ENCODE peak calls at places on chromosome 17, in seven cellular contexts. N, F, G, T, U, K and M are unnamed samples.

GRCh38 chr17:72591500-72592241 is 470.9 kb downstream of the SOX9 start:
- DNase-seq in K (peak; percentile 29), F (peak; percentile 22), U (no peak), T (peak; percentile 73), G (no peak), N (no peak), M (no peak)

GRCh38 chr17:19714542-19715411 is 1.6 kb downstream of the SLC47A2 start:
- DNase-seq in N (no peak), G (no peak), T (no peak), U (no peak), K (no peak), F (no peak), M (no peak)

GRCh38 chr17:64129765-64130558 is at the start of gene ERN1:
- DNase-seq in N (peak; percentile 83), F (peak; percentile 89), K (peak; percentile 91), G (peak; percentile 95), T (peak; percentile 98), U (peak; percentile 95), M (peak; percentile 95)

GRCh38 chr17:72659811-72660210 is 432.7 kb downstream of the SLC39A11 start:
- DNase-seq in K (no peak), N (no peak), G (no peak), U (no peak), F (no peak), T (no peak), M (no peak)

GRCh38 chr17:39761861-39762496 is 24.2 kb downstream of the GRB7 start:
- DNase-seq in F (no peak), K (no peak), N (no peak), U (no peak), G (no peak), T (no peak), M (no peak)

GRCh38 chr17:3594056-3594810 is 15.0 kb downstream of the TRPV1 start:
- DNase-seq in F (peak; percentile 83), U (no peak), N (no peak), G (no peak), T (no peak), K (peak; percentile 39), M (peak; percentile 34)

GRCh38 chr17:28364665-28365363 is at the start of gene SEBOX:
- DNase-seq in U (no peak), T (peak; percentile 54), G (no peak), K (no peak), F (no peak), N (no peak), M (no peak)

GRCh38 chr17:44677136-44677535 is 12.4 kb downstream of the CCDC43 start:
- DNase-seq in F (peak; percentile 12), T (no peak), U (no peak), K (peak; percentile 23), G (no peak), N (no peak), M (peak; percentile 53)

GRCh38 chr17:76141212-76142043 is at the start of gene FOXJ1:
- DNase-seq in U (peak; percentile 93), F (peak; percentile 71), K (peak; percentile 64), G (peak; percentile 99), T (peak; percentile 94), N (peak; percentile 86), M (peak; percentile 71)

GRCh38 chr17:47810200-47810821 is 11.3 kb downstream of the OSBPL7 start:
- DNase-seq in G (peak; percentile 75), F (peak; percentile 94), T (peak; percentile 73), N (no peak), U (peak; percentile 88), K (peak; percentile 85), M (peak; percentile 87)

GRCh38 chr17:61400058-61400785 is 579 bp downstream of the TBX2 start:
- DNase-seq in G (peak; percentile 74), U (no peak), F (no peak), T (peak; percentile 70), K (peak; percentile 51), N (no peak), M (no peak)

GRCh38 chr17:19274893-19275292 is 37.7 kb downstream of the EPN2 start:
- DNase-seq in U (no peak), K (no peak), G (no peak), T (no peak), F (peak; percentile 35), N (no peak), M (no peak)

GRCh38 chr17:74089869-74090464 is 113.5 kb upstream of the RPL38 start:
- DNase-seq in K (peak; percentile 22), F (peak; percentile 64), U (peak; percentile 69), G (peak; percentile 52), T (peak; percentile 78), N (no peak), M (peak; percentile 64)

GRCh38 chr17:49496183-49496865 is 1.2 kb downstream of the NGFR start:
- DNase-seq in T (peak; percentile 87), N (peak; percentile 74), U (peak; percentile 78), K (peak; percentile 37), F (peak; percentile 30), G (peak; percentile 83), M (peak; percentile 34)

GRCh38 chr17:49469831-49470568 is 25.1 kb upstream of the NGFR start:
- DNase-seq in F (peak; percentile 7), N (no peak), K (no peak), T (no peak), U (no peak), G (no peak), M (no peak)

GRCh38 chr17:83199500-83200201 is 120.2 kb downstream of the METRNL start:
- DNase-seq in K (no peak), T (peak; percentile 86), G (no peak), F (peak; percentile 72), N (no peak), U (peak; percentile 60), M (peak; percentile 83)

GRCh38 chr17:14209215-14209614 is 27.4 kb downstream of the CDRT15 start:
- DNase-seq in K (no peak), U (no peak), F (no peak), T (no peak), N (no peak), G (no peak), M (peak; percentile 8)

GRCh38 chr17:82343560-82343959 is 10.0 kb upstream of the SECTM1 start:
- DNase-seq in K (no peak), U (no peak), G (no peak), T (no peak), F (no peak), N (no peak), M (no peak)

GRCh38 chr17:62652251-62653001 is 25.0 kb downstream of the MRC2 start:
- DNase-seq in T (peak; percentile 90), U (peak; percentile 46), F (peak; percentile 70), N (no peak), G (peak; percentile 48), K (peak; percentile 64), M (peak; percentile 85)

GRCh38 chr17:57284583-57284982 is 28.3 kb downstream of the MSI2 start:
- DNase-seq in N (no peak), G (no peak), K (no peak), F (no peak), U (no peak), T (no peak), M (no peak)

GRCh38 chr17:57284984-57285646 is 28.8 kb downstream of the MSI2 start:
- DNase-seq in G (no peak), N (no peak), K (no peak), U (peak; percentile 30), T (no peak), F (no peak), M (no peak)

GRCh38 chr17:57279432-57279831 is 23.1 kb downstream of the MSI2 start:
- DNase-seq in K (no peak), T (no peak), G (no peak), U (no peak), N (no peak), F (no peak), M (peak; percentile 25)

GRCh38 chr17:57283203-57283971 is 27.1 kb downstream of the MSI2 start:
- DNase-seq in G (no peak), F (no peak), K (no peak), T (no peak), N (no peak), U (no peak), M (no peak)

GRCh38 chr17:57281887-57282653 is 25.7 kb downstream of the MSI2 start:
- DNase-seq in K (no peak), N (no peak), F (no peak), U (no peak), G (no peak), T (no peak), M (no peak)
- TF ChIP-seq CTCF in K (no peak), N (no peak), F (no peak), U (no peak), G (no peak), T (no peak), M (no peak)

DNA sequence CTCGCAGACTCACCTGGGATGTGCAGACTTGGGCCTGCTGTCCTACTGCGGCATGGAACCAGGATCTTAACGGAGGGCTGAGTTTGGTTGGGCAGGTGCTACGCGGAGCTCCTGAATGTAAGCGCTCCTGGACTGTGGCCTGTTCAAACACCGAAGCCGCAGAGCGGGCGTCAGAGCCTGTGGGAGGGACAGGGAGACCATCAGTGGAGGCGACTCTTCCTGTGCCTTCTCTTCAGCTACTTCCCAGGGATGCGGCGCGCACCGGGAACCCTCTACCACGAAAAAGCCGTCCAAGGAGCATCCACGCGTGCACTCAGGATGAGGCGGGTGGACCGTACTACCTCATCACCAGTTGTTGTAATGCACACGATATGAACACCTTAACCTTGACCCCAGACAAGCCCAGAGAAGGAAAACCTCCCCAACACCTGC is 2.0 kb downstream of the USP36 start:
- DNase-seq in F (no peak), T (no peak), K (no peak), U (peak; percentile 50), N (no peak), G (no peak), M (no peak)
- H3K4me3 ChIP-seq in F (peak overlapping the region; percentile 88), T (peak overlapping the region; percentile 98), K (peak overlapping the region; percentile 97), U (no peak overlapping the region), N (peak overlapping the region; percentile 62), G (peak overlapping the region; percentile 99), M (no peak overlapping the region)

DNA sequence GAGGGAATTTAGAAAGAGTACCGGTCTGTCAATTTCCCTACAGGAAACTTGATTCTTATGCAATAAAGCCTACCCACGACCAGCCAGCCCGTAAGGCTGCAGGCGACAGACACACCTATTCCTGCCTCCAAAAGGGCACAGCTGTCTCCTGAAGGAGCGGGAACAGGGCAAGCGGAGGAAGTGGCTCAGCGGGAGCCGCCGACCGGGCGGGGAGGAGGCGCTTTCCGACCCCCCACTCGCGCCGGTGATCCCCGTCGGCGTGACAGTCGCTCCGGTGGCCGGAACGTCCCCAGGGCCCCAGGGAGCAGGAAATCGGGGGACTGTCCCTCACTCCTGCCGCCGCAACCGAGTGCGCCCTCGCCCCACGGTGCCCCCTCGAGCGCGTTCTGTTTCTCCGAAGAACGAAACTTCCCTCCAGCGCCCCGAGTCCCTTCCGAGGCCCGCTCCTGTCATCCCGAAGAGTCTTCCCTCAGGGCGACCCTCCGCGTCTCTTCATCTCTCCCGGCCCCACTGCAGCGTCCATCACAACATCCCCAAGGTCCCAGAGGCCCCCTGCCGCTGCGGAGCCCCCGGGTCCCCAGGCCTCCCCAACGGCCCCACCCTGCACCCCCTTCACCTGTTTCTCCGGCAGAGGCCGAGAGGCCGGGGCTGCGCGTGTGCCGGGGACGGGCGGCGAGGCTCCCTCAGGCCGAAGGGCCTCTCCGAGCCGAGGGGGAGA is 420 bp downstream of the STAT3 start:
- DNase-seq in N (peak; percentile 6), G (no peak), U (peak; percentile 69), K (peak; percentile 34), F (no peak), T (peak; percentile 78), M (no peak)
- TF ChIP-seq CTCF in N (no peak), G (no peak), U (no peak), K (no peak), F (no peak), T (no peak), M (no peak)

DNA sequence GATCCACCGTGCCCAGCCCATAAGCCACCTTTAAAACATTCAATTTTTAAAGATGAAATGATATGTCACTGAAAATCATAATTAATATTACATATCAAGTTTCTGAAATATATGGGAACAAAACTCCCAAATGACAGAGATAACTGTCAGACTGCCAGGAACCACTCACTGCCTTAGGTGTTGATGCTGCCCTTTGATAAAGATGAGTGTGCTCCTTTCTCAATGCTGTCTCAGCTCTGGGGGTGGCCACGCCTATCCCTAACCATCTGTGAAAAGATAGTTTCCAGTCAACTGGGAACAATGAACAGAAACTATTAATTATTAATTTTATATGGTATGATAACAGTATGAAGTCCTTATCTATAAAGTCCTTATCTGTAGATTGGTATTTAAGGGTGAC is 177.7 kb downstream of the MYO1D start:
- DNase-seq in T (no peak), G (no peak), F (no peak), U (no peak), K (no peak), N (no peak), M (no peak)
- H3K4me3 ChIP-seq in T (no peak overlapping the region), G (no peak overlapping the region), F (no peak overlapping the region), U (no peak overlapping the region), K (no peak overlapping the region), N (no peak overlapping the region), M (no peak overlapping the region)